ENCODE peak calls at places on chromosomes 6 and 20, in six cellular contexts. R, V, O, L, D and I are unnamed samples.

GRCh38 chr20:24487648-24488047 is 18.2 kb downstream of the SYNDIG1 start:
- DNase-seq in R (no peak), V (no peak), O (no peak), L (peak), D (no peak), I (no peak)

GRCh38 chr6:129608886-129609540 is 101.0 kb downstream of the ARHGAP18 start:
- DNase-seq in R (no peak), V (no peak), O (no peak), L (no peak), D (no peak), I (no peak)

GRCh38 chr6:111406200-111406711 is 76.8 kb downstream of the REV3L start:
- DNase-seq in R (no peak), V (no peak), O (no peak), L (no peak), D (no peak), I (no peak)

GRCh38 chr6:157198425-157199279 is 124.7 kb downstream of the TMEM242 start:
- DNase-seq in R (peak), V (no peak), O (no peak), L (no peak), D (peak), I (no peak)

GRCh38 chr20:1816384-1817381 is 78.5 kb upstream of the SIRPA start:
- DNase-seq in R (peak), V (no peak), O (no peak), L (peak), D (no peak), I (no peak)

GRCh38 chr20:34701405-34702085 is 2.6 kb upstream of the TP53INP2 start:
- DNase-seq in R (no peak), V (no peak), O (no peak), L (no peak), D (no peak), I (no peak)

GRCh38 chr20:36305602-36306556 is at the start of gene DLGAP4:
- DNase-seq in R (no peak), V (peak), O (no peak), L (no peak), D (no peak), I (peak)

GRCh38 chr6:168515376-168515775 is 74.4 kb downstream of the SMOC2 start:
- DNase-seq in R (no peak), V (no peak), O (peak), L (peak), D (peak), I (no peak)

GRCh38 chr6:31738048-31738979 is 1.5 kb upstream of the MSH5 start:
- DNase-seq in R (peak), V (peak), O (peak), L (peak), D (no peak), I (no peak)

GRCh38 chr6:217048-217659 is 75.1 kb upstream of the DUSP22 start:
- DNase-seq in R (no peak), V (no peak), O (peak), L (peak), D (no peak), I (peak)

GRCh38 chr6:119073307-119074051 is 5.0 kb downstream of the FAM184A start:
- DNase-seq in R (no peak), V (no peak), O (peak), L (no peak), D (no peak), I (no peak)

GRCh38 chr6:5136856-5137255 is 51.7 kb downstream of the PPP1R3G start:
- DNase-seq in R (no peak), V (no peak), O (no peak), L (no peak), D (no peak), I (no peak)

GRCh38 chr6:151682922-151683321 is 124.6 kb upstream of the ESR1 start:
- DNase-seq in R (no peak), V (no peak), O (no peak), L (no peak), D (no peak), I (no peak)

GRCh38 chr20:48397689-48398005 is 430.2 kb downstream of the PREX1 start:
- DNase-seq in R (no peak), V (no peak), O (no peak), L (no peak), D (no peak), I (no peak)

GRCh38 chr6:31354248-31354647 is 2.7 kb downstream of the HLA-B start:
- DNase-seq in R (no peak), V (no peak), O (no peak), L (no peak), D (no peak), I (no peak)

GRCh38 chr20:8670900-8671229 is 398.0 kb upstream of the PLCB4 start:
- DNase-seq in R (no peak), V (no peak), O (no peak), L (no peak), D (no peak), I (no peak)

GRCh38 chr20:45101333-45101850 is 465 bp upstream of the KCNS1 start:
- DNase-seq in R (no peak), V (no peak), O (no peak), L (no peak), D (no peak), I (no peak)

GRCh38 chr6:143596857-143597256 is 80.9 kb upstream of the PHACTR2 start:
- DNase-seq in R (peak), V (no peak), O (peak), L (no peak), D (peak), I (no peak)

GRCh38 chr6:148455674-148456559 is 113.3 kb downstream of the SASH1 start:
- DNase-seq in R (no peak), V (no peak), O (no peak), L (no peak), D (no peak), I (no peak)

GRCh38 chr20:41138527-41139226 is 1.3 kb downstream of the PLCG1 start:
- DNase-seq in R (peak), V (peak), O (peak), L (no peak), D (no peak), I (no peak)

GRCh38 chr6:23396934-23397333 is 729.1 kb upstream of the NRSN1 start:
- DNase-seq in R (no peak), V (no peak), O (no peak), L (no peak), D (no peak), I (no peak)

GRCh38 chr6:114164206-114164605 is 178.6 kb downstream of the HS3ST5 start:
- DNase-seq in R (no peak), V (no peak), O (no peak), L (no peak), D (no peak), I (no peak)

GRCh38 chr6:148242180-148242579 is 100.5 kb upstream of the SASH1 start:
- DNase-seq in R (no peak), V (no peak), O (peak), L (no peak), D (no peak), I (no peak)

GRCh38 chr6:156877126-156877863 is 100.1 kb downstream of the ARID1B start:
- DNase-seq in R (no peak), V (no peak), O (no peak), L (no peak), D (no peak), I (no peak)

GRCh38 chr20:53597085-53597482 is 3.4 kb upstream of the ZNF217 start:
- DNase-seq in R (no peak), V (no peak), O (no peak), L (no peak), D (peak), I (no peak)

GRCh38 chr20:59006167-59006863 is 739 bp downstream of the CTSZ start:
- DNase-seq in R (no peak), V (no peak), O (no peak), L (no peak), D (no peak), I (no peak)

GRCh38 chr6:24907959-24908358 is 27.8 kb downstream of the RIPOR2 start:
- DNase-seq in R (no peak), V (no peak), O (no peak), L (no peak), D (no peak), I (no peak)

GRCh38 chr20:48025061-48025515 is 239.8 kb upstream of the SULF2 start:
- DNase-seq in R (peak), V (no peak), O (peak), L (peak), D (no peak), I (peak)

GRCh38 chr20:40583195-40583594 is 105.8 kb downstream of the MAFB start:
- DNase-seq in R (no peak), V (no peak), O (peak), L (no peak), D (no peak), I (no peak)

GRCh38 chr20:19937651-19938420 is 79.3 kb upstream of the NAA20 start:
- DNase-seq in R (no peak), V (no peak), O (no peak), L (no peak), D (no peak), I (no peak)
- H2BK120ac ChIP-seq in R (no peak), V (no peak), O (no peak), L (no peak), D (peak), I (no peak)

GRCh38 chr6:20879121-20879520 is 344.9 kb downstream of the CDKAL1 start:
- DNase-seq in R (no peak), V (no peak), O (no peak), L (no peak), D (no peak), I (no peak)
- H2BK120ac ChIP-seq in R (peak), V (no peak), O (no peak), L (no peak), D (peak), I (peak)

DNA sequence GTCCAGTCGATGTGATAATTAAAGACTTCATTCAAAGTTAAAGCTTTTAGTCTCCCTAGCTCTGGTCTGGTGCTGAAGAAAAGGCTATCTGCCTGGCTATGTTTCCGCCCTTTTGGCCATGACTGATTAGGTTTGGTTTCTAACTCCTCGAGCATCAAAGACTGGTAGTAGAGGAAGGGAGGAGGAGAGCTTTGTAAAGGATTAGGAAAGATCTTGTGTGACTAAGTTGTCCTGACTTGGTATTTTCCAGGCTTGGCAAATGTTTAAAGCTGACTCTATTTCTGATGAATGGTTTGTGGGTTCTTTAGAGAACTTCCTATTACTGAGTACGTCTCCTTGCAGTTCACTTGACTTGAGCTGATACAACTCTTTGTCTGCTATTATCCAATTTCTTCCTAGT is 312.9 kb downstream of the GJA1 start:
- DNase-seq in R (peak), V (no peak), O (peak), L (no peak), D (no peak), I (no peak)
- H2BK120ac ChIP-seq in R (no peak), V (no peak), O (no peak), L (no peak), D (no peak), I (no peak)

GRCh38 chr6:149467265-149467664 is 17.5 kb downstream of the ZC3H12D start:
- DNase-seq in R (no peak), V (no peak), O (no peak), L (no peak), D (no peak), I (no peak)

GRCh38 chr6:149463781-149464180 is 21.0 kb downstream of the ZC3H12D start:
- DNase-seq in R (peak), V (no peak), O (no peak), L (no peak), D (no peak), I (no peak)

GRCh38 chr6:149461670-149462069 is 23.1 kb downstream of the ZC3H12D start:
- DNase-seq in R (no peak), V (no peak), O (no peak), L (no peak), D (no peak), I (no peak)

GRCh38 chr6:149468179-149468578 is 16.6 kb downstream of the ZC3H12D start:
- DNase-seq in R (no peak), V (no peak), O (no peak), L (no peak), D (no peak), I (no peak)

GRCh38 chr6:149464411-149464810 is 20.4 kb downstream of the ZC3H12D start:
- DNase-seq in R (no peak), V (no peak), O (no peak), L (no peak), D (no peak), I (no peak)
- H2BK120ac ChIP-seq in R (no peak), V (no peak), O (no peak), L (no peak), D (no peak), I (no peak)

DNA sequence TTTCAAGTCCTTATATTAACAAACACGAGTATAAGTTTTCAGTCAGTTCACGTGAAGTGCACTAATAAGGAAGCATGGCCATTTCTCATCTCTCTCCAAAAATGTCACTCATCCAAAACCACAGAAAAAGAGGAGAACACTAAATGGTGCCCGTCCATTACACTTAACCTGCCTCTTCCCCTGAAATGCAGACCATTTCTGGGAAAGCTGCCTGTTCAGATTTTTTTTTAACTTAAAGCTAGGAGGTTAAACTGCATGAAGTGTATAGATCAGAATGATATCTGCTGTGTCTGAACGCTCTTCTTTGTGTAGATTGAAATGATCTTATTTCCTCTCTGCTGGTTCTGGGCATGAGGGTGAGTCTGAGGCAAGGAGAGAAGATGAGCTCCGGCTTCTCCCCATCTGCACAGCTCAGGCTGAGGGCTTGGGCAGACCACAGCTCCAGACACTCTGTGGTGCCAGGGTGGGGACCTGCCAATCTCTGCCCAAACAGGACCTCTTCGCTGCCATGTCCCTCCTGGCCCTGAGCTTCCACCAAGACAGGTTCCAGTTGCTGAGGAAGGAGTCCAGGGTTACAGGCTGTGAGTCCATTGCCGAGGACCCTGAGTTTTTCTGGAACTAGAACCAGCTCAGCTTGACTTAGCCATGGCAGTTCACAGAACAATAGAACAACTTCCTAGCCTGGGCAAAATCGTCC is 90.7 kb downstream of the TCP11 start:
- DNase-seq in R (no peak), V (no peak), O (no peak), L (no peak), D (no peak), I (no peak)
- H2BK120ac ChIP-seq in R (peak), V (no peak), O (no peak), L (no peak), D (no peak), I (no peak)

DNA sequence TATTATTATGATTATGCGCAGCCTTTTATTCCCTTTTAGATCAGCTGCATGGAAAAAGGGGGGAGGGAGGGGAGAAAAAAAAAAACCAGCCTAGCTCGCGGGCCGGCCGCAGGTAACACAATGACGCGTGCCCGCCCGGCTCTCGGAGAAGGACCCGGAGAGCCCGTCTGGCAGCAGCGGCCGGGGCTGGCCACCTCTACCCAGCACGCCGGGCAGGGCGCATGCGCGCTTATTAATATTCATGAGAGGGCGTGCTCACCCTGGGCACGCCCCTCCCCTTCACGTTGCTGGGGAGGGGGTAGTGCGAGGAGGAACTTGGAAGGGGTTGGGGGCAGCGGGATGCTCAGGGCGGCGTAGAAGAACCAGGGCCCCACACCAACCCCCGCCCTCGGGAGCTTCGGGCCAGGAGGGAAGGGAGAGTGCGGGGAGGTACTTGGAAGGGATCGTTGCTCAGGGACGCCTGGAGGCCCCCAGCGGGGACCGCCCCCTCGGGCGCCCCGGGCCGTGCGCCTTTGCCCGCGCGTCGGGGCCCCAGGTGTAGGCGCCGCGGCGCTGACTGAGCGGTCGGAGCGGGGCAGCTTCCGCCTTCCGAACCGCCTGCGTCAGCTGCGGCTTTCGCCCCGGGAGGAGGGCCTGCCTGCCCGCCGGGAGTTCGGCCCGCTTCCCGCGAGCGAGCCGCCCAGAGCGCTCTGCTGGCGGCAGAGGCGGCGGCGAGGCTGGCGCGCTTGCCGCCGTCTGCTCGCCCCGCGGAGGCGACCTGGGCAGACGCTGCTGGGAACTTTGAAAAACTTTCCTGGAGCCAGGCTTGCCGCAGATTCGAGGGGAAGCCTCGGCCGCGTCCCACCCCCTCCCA is at the start of gene JAG1:
- DNase-seq in R (peak), V (peak), O (peak), L (peak), D (peak), I (peak)
- H2BK120ac ChIP-seq in R (peak), V (peak), O (no peak), L (no peak), D (peak), I (no peak)

GRCh38 chr6:34964564-34964963 is 75.5 kb downstream of the ANKS1A start:
- DNase-seq in R (no peak), V (no peak), O (no peak), L (no peak), D (no peak), I (no peak)

GRCh38 chr6:34958748-34959147 is 69.7 kb downstream of the ANKS1A start:
- DNase-seq in R (no peak), V (no peak), O (no peak), L (no peak), D (no peak), I (no peak)

GRCh38 chr6:34959221-34959620 is 70.2 kb downstream of the ANKS1A start:
- DNase-seq in R (no peak), V (no peak), O (no peak), L (no peak), D (peak), I (no peak)

GRCh38 chr6:34961082-34961481 is 72.0 kb downstream of the ANKS1A start:
- DNase-seq in R (no peak), V (no peak), O (no peak), L (no peak), D (no peak), I (no peak)

DNA sequence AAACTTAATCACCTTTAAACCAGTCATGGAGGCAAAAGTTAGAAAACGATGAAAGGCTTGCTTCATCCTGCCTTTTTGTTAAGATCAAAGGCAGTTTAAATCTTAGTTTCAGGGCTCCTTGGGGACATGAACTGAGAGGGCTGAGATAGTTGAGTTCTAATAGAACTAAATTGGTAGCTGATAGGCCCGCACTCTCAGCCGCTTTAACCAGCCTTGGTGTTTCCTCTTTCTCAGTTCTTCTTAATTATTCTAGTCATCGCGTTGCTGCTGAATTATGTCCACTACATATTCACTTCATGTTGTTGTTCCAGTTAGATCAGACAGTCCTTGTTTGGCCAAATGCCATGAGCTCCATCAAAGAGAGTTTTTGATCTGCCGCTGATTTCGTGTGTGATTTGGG is 72.5 kb downstream of the ANKS1A start:
- DNase-seq in R (no peak), V (no peak), O (no peak), L (no peak), D (no peak), I (no peak)
- H2BK120ac ChIP-seq in R (no peak), V (no peak), O (no peak), L (no peak), D (no peak), I (no peak)